ENCODE peak calls at places on chromosomes 1 and 21, in five cellular contexts. U, G, T, R and C are unnamed samples. For H3K9me3, the result is how much of the 10 kb centered on the place peaks cover.

GRCh38 chr1:95073446-95073845 is 695 bp upstream of the ALG14 start:
- DNase-seq in U (no peak), G (no peak), T (no peak), R (no peak), C (no peak)

GRCh38 chr1:41978986-41979385 is 60.3 kb upstream of the HIVEP3 start:
- DNase-seq in U (no peak), G (no peak), T (no peak), R (no peak), C (no peak)

GRCh38 chr1:15684042-15684461 is at the start of gene PLEKHM2:
- DNase-seq in U (peak), G (peak), T (no peak), R (peak), C (no peak)

GRCh38 chr1:209547626-209548025 is 35.9 kb upstream of the CAMK1G start:
- DNase-seq in U (no peak), G (no peak), T (no peak), R (no peak), C (no peak)

GRCh38 chr1:99481391-99481996 is 164.4 kb upstream of the PALMD start:
- DNase-seq in U (no peak), G (peak), T (peak), R (peak), C (peak)

GRCh38 chr1:37038703-37039093 is 4.4 kb upstream of the GRIK3 start:
- DNase-seq in U (no peak), G (no peak), T (no peak), R (no peak), C (no peak)

GRCh38 chr1:96416111-96416595 is 305.4 kb upstream of the PTBP2 start:
- DNase-seq in U (no peak), G (peak), T (no peak), R (peak), C (peak)

GRCh38 chr1:39819091-39819812 is 30.6 kb upstream of the BMP8B start:
- DNase-seq in U (no peak), G (no peak), T (no peak), R (no peak), C (no peak)

GRCh38 chr21:45306832-45307571 is 19.3 kb upstream of the POFUT2 start:
- DNase-seq in U (peak), G (peak), T (peak), R (no peak), C (no peak)

GRCh38 chr1:165879946-165880345 is 52.5 kb downstream of the UCK2 start:
- DNase-seq in U (no peak), G (no peak), T (no peak), R (no peak), C (no peak)
- H3K4me3 ChIP-seq in U (no peak), G (no peak), T (no peak), R (no peak), C (no peak)

DNA sequence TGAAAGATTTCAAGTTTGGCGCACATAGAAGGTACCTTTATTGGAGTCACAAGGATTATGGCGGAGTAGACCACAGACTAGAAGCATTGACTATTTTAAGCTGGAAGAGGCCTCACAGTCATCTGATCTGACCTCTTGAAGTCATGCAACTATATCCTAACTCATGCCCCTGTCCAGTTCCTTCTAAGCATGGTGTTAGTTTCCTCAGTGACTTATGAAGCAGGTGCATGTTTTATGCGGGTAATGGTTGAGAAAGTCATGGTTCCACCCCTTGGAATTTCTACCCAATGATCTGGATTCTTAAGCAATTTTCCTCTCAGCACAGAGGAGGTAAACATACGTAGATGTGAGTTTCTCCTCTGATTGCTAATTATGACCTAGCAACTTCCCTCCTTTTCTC is 11.7 kb downstream of the OLFML3 start:
- DNase-seq in U (no peak), G (no peak), T (no peak), R (no peak), C (no peak)
- H3K9me3 ChIP-seq in U (under half), G (under half), T (under half), R (under half), C (under half)

DNA sequence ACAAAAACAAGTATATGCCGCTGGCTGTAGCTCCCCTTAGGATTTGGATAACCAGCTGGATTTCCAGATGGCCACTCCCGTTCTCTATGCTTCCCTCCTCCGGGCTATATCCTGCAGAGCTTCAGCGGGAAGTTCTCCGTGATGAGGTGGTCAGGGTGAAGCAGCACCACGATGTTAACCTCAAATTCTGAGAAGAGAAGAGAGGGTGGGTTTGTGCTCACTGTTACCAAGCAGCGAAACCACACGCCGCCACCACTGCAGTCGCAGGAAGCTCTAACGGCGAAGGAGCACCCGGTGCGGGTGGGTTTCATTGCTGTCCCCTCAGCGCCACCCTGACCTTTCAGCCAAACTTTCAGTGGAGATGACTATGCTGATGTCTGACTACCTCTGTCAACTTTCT is 41.7 kb downstream of the VPS26C start:
- DNase-seq in U (no peak), G (no peak), T (no peak), R (no peak), C (no peak)
- H3K4me3 ChIP-seq in U (no peak), G (no peak), T (no peak), R (no peak), C (no peak)

GRCh38 chr1:61264825-61265242 is 182.5 kb downstream of the NFIA start:
- DNase-seq in U (no peak), G (no peak), T (no peak), R (no peak), C (no peak)

GRCh38 chr1:61263905-61264824 is 181.8 kb downstream of the NFIA start:
- DNase-seq in U (no peak), G (no peak), T (no peak), R (no peak), C (no peak)

GRCh38 chr1:61268546-61269243 is 186.3 kb downstream of the NFIA start:
- DNase-seq in U (no peak), G (no peak), T (no peak), R (no peak), C (no peak)

GRCh38 chr1:61266738-61267137 is 184.4 kb downstream of the NFIA start:
- DNase-seq in U (no peak), G (no peak), T (no peak), R (peak), C (no peak)

GRCh38 chr1:61265665-61266064 is 183.3 kb downstream of the NFIA start:
- DNase-seq in U (no peak), G (no peak), T (no peak), R (no peak), C (no peak)
- H3K9me3 ChIP-seq in U (under half), G (under half), T (under half), R (under half), C (under half)

DNA sequence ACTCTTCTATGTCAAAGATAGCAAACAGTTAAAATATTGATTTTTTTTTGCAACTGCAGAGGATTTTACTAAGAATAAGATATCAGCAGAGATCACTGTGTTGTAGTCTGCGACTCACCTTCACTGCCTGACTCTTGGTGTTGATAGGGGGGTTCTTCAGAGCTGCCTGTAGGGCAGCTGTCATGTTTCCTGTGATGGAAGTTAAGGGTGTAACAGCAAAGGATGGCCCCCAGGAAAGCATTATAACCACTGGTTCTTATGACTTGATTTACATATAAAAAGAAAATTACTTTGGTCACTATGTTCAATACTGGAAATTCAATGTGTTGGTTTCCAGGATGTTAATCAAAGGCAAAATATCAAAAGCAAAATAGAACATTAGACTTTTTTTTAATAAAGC is 2.6 kb downstream of the ARPC5 start:
- DNase-seq in U (no peak), G (no peak), T (no peak), R (no peak), C (no peak)
- H3K4me3 ChIP-seq in U (peak), G (peak), T (no peak), R (peak), C (peak)

DNA sequence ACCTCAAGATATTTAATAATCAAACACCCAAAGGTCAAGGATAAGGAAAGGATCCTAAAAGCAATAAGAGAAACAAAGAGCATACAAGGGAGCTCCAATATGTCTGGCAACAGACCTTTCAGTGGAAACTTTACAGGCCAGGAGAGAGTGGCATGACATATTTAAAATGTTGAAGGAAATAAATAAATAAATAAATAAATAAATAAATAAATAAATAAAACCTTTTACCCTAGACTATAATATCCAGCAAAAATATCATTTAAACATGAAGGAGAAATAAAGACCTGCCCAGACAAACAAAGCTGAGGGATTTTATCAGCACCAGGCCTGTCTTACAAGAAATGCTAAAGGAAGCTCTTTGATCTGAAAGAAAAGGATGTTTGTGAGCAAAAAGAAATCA is 367.8 kb upstream of the PBX1 start:
- DNase-seq in U (no peak), G (no peak), T (no peak), R (no peak), C (no peak)
- H3K9me3 ChIP-seq in U (under half), G (under half), T (under half), R (under half), C (under half)

GRCh38 chr1:228457017-228457395 is 30.2 kb upstream of the RNF187 start:
- DNase-seq in U (no peak), G (no peak), T (no peak), R (no peak), C (no peak)
- H3K4me3 ChIP-seq in U (peak), G (peak), T (no peak), R (peak), C (peak)

DNA sequence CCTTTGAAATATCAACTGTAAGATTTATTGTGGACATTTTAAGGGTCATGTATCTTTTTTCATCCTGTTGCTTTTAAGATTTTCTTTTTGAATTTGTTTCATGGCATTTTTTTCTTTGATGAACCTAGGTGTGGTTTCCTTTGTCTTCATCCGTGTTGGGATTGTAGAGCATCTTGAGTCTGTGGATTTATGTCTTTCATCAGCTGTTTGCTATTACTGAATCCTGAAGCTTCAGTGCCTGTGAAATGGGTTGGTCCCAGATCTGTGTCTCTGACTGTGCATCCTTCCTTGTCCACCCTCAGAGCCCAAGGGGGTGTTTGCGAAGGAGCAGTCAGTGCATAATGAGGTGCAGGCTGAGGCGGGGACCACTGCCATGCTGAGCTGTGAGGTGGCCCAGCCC is 37.3 kb downstream of the OBSCN start:
- DNase-seq in U (no peak), G (no peak), T (no peak), R (no peak), C (no peak)
- H3K9me3 ChIP-seq in U (under half), G (half or more), T (under half), R (half or more), C (under half)